ENCODE peak calls at places on chromosome X, in eight cellular contexts. I is PC-3; J is activated naive CD4-positive, alpha-beta T cell treated with anti-CD3 and anti-CD28 coated beads for 36 hours; C is A172; L is Calu3; Y is left ventricle myocardium superior; S is activated CD4-positive, alpha-beta T cell treated with anti-CD3 and anti-CD28 coated beads, Interleukin-2, amount 50 U/mL, for 1 hour; P is stimulated activated CD8-positive, alpha-beta memory T cell treated with anti-CD3 and anti-CD28 coated beads, Interleukin-12 subunit alpha, Interleukin-12 subunit beta, amount 100 ng/mL, for 4 hours. W is an unnamed sample.

GRCh38 chrX:123731987-123732678 is 719 bp downstream of the THOC2 start:
- DNase-seq in J (peak), I (peak), L (peak), C (peak), P (no peak), Y (no peak), S (no peak), W (peak)

GRCh38 chrX:138765061-138765460 is 53.5 kb upstream of the FGF13 start:
- DNase-seq in S (no peak), C (no peak), P (no peak), I (peak), Y (no peak), L (no peak), J (no peak), W (no peak)

GRCh38 chrX:68658530-68658929 is 11.1 kb downstream of the STARD8 start:
- DNase-seq in J (no peak), Y (peak), L (no peak), C (no peak), P (no peak), I (no peak), S (no peak), W (no peak)

GRCh38 chrX:38600089-38600755 is 38.9 kb downstream of the TSPAN7 start:
- DNase-seq in P (no peak), Y (no peak), J (no peak), S (no peak), C (no peak), I (no peak), L (no peak), W (no peak)

GRCh38 chrX:47637546-47638195 is 7.9 kb upstream of the CFP start:
- DNase-seq in L (no peak), S (peak), I (no peak), P (no peak), J (peak), Y (peak), C (no peak), W (no peak)

GRCh38 chrX:13473666-13474516 is 95.5 kb upstream of the EGFL6 start:
- DNase-seq in P (no peak), Y (no peak), I (no peak), S (peak), C (no peak), L (no peak), J (peak), W (no peak)

GRCh38 chrX:69896046-69896445 is 153.7 kb downstream of the AWAT2 start:
- DNase-seq in C (no peak), I (no peak), Y (no peak), J (no peak), L (no peak), P (no peak), S (no peak), W (no peak)

GRCh38 chrX:110394653-110395052 is 36.0 kb downstream of the RTL9 start:
- DNase-seq in J (no peak), C (no peak), I (peak), S (no peak), Y (no peak), P (no peak), L (no peak), W (peak)

GRCh38 chrX:118570209-118570608 is 74.6 kb downstream of the DOCK11 start:
- DNase-seq in L (no peak), Y (no peak), S (no peak), C (no peak), I (no peak), J (no peak), P (no peak), W (no peak)

GRCh38 chrX:108485960-108486359 is 46.3 kb downstream of the COL4A5 start:
- DNase-seq in I (no peak), L (no peak), Y (no peak), C (no peak), J (no peak), S (no peak), P (no peak), W (no peak)

GRCh38 chrX:107715331-107716044 is 60.1 kb downstream of the TSC22D3 start:
- DNase-seq in I (no peak), Y (no peak), L (no peak), P (no peak), C (no peak), J (no peak), S (peak), W (peak)

GRCh38 chrX:150352114-150352513 is 11.0 kb upstream of the MAMLD1 start:
- DNase-seq in S (no peak), Y (no peak), J (no peak), L (peak), C (peak), I (peak), P (no peak), W (peak)

GRCh38 chrX:44291468-44292116 is 51.9 kb downstream of the EFHC2 start:
- DNase-seq in J (no peak), P (no peak), S (no peak), L (no peak), C (no peak), I (no peak), Y (no peak), W (no peak)

GRCh38 chrX:39527045-39527444 is 570.7 kb downstream of the BCOR start:
- DNase-seq in S (no peak), Y (no peak), J (no peak), C (no peak), L (no peak), I (no peak), P (no peak), W (peak)

GRCh38 chrX:133335027-133335426 is 80.3 kb downstream of the GPC4 start:
- DNase-seq in C (peak), I (peak), P (no peak), Y (no peak), J (peak), S (no peak), L (peak), W (peak)

GRCh38 chrX:40746536-40746935 is 11.2 kb upstream of the MED14 start:
- DNase-seq in Y (no peak), C (no peak), L (no peak), J (no peak), S (no peak), P (no peak), I (no peak), W (no peak)

W was measured in RKO.